ENCODE peak calls at places on chromosomes 12 and 14, in seven cellular contexts. V, Z, U, C, X, G and N are unnamed samples.

GRCh38 chr14:49461529-49462401 is 124.4 kb downstream of the RPS29 start:
- DNase-seq in V (peak; percentile 86), Z (no peak), U (no peak), C (peak; percentile 55), X (no peak), G (no peak), N (no peak)

GRCh38 chr14:95993768-95994592 is 45.2 kb upstream of the C14orf132 start:
- DNase-seq in V (no peak), Z (no peak), U (no peak), C (no peak), X (no peak), G (no peak), N (no peak)

GRCh38 chr14:94486883-94487282 is 10.9 kb upstream of the SERPINA9 start:
- DNase-seq in V (no peak), Z (no peak), U (no peak), C (no peak), X (no peak), G (no peak), N (no peak)

GRCh38 chr14:74531011-74531410 is 37.4 kb downstream of the ISCA2 start:
- DNase-seq in V (no peak), Z (no peak), U (no peak), C (no peak), X (no peak), G (no peak), N (no peak)

GRCh38 chr12:105899589-105899988 is 239.2 kb downstream of the NUAK1 start:
- DNase-seq in V (no peak), Z (no peak), U (no peak), C (no peak), X (no peak), G (no peak), N (no peak)

GRCh38 chr14:99232406-99233214 is 39.4 kb downstream of the BCL11B start:
- DNase-seq in V (no peak), Z (no peak), U (no peak), C (no peak), X (no peak), G (no peak), N (no peak)

GRCh38 chr14:53006931-53007330 is 56.1 kb upstream of the FERMT2 start:
- DNase-seq in V (no peak), Z (no peak), U (no peak), C (no peak), X (no peak), G (no peak), N (no peak)

GRCh38 chr14:39211109-39211741 is 22.5 kb upstream of the MIA2 start:
- DNase-seq in V (no peak), Z (no peak), U (no peak), C (no peak), X (no peak), G (no peak), N (no peak)

GRCh38 chr12:22215467-22216253 is 118.8 kb downstream of the ST8SIA1 start:
- DNase-seq in V (no peak), Z (no peak), U (no peak), C (no peak), X (no peak), G (no peak), N (no peak)

GRCh38 chr14:62213516-62213915 is 451.3 kb downstream of the SNAPC1 start:
- DNase-seq in V (no peak), Z (no peak), U (no peak), C (no peak), X (no peak), G (no peak), N (no peak)

GRCh38 chr12:63132201-63132600 is 18.8 kb downstream of the AVPR1A start:
- DNase-seq in V (no peak), Z (no peak), U (no peak), C (no peak), X (no peak), G (no peak), N (no peak)

GRCh38 chr12:117189725-117190209 is 503 bp downstream of the FBXO21 start:
- DNase-seq in V (peak; percentile 52), Z (peak; percentile 60), U (no peak), C (peak; percentile 26), X (peak; percentile 71), G (peak; percentile 54), N (peak; percentile 46)

GRCh38 chr12:46831335-46832083 is 5.7 kb upstream of the SLC38A4 start:
- DNase-seq in V (no peak), Z (peak; percentile 40), U (no peak), C (no peak), X (no peak), G (peak; percentile 90), N (no peak)

GRCh38 chr12:52691076-52691764 is 11.0 kb upstream of the KRT1 start:
- DNase-seq in V (peak; percentile 55), Z (peak; percentile 58), U (peak; percentile 29), C (peak; percentile 46), X (no peak), G (no peak), N (peak; percentile 49)

GRCh38 chr14:21096889-21097615 is 1.4 kb downstream of the ZNF219 start:
- DNase-seq in V (no peak), Z (no peak), U (no peak), C (no peak), X (no peak), G (no peak), N (no peak)